ENCODE peak calls at places on chromosomes 1 and 21, in seven cellular contexts. G is activated T-cell treated with anti-CD3 and anti-CD28 coated beads for 1 hour; S is ovary; R is effector CD8-positive, alpha-beta T cell; T is HCT116; W is lung; P is foreskin fibroblast. A is an unnamed sample.

GRCh38 chr1:117017648-117018047 is 16.1 kb downstream of the CD101 start:
- DNase-seq in R (no peak), S (no peak), G (no peak), W (no peak), T (no peak), P (no peak), A (no peak)

GRCh38 chr1:8303876-8304275 is 14.0 kb upstream of the SLC45A1 start:
- DNase-seq in P (no peak), G (no peak), S (no peak), W (no peak), T (no peak), R (no peak), A (no peak)

GRCh38 chr1:36966242-36966641 is 68.1 kb downstream of the GRIK3 start:
- DNase-seq in W (no peak), R (no peak), S (no peak), P (peak; percentile 1), G (no peak), T (no peak), A (no peak)

GRCh38 chr1:207034998-207035397 is 2.4 kb upstream of the C1orf116 start:
- DNase-seq in P (peak; percentile 68), G (no peak), S (no peak), W (no peak), T (no peak), R (no peak), A (no peak)

GRCh38 chr1:165369255-165369848 is 12.8 kb upstream of the LMX1A start:
- DNase-seq in W (peak; percentile 49), P (no peak), T (peak; percentile 32), G (peak; percentile 46), R (peak; percentile 29), S (peak; percentile 54), A (peak; percentile 37)

GRCh38 chr1:61083799-61084385 is 1.5 kb downstream of the NFIA start:
- DNase-seq in G (no peak), T (no peak), R (no peak), W (no peak), P (no peak), S (no peak), A (no peak)

GRCh38 chr1:117365350-117366280 is 1.6 kb upstream of the MAN1A2 start:
- DNase-seq in P (peak; percentile 51), R (no peak), G (no peak), T (no peak), S (peak; percentile 34), W (no peak), A (no peak)

GRCh38 chr21:27570306-27570868 is 603.5 kb upstream of the ADAMTS5 start:
- DNase-seq in T (no peak), W (peak; percentile 39), S (peak; percentile 57), G (no peak), P (peak; percentile 95), R (no peak), A (no peak)

GRCh38 chr1:147246910-147247655 is 4.6 kb downstream of the CHD1L start:
- DNase-seq in G (no peak), R (no peak), T (no peak), P (no peak), S (no peak), W (no peak), A (no peak)

GRCh38 chr1:87501738-87502137 is 173.1 kb downstream of the LMO4 start:
- DNase-seq in G (no peak), T (peak; percentile 3), W (no peak), R (no peak), S (no peak), P (no peak), A (no peak)

GRCh38 chr1:99613716-99614115 is 32.2 kb upstream of the PALMD start:
- DNase-seq in G (no peak), R (no peak), T (no peak), W (no peak), P (no peak), S (no peak), A (no peak)

GRCh38 chr1:229341811-229342304 is 989 bp downstream of the CCSAP start:
- DNase-seq in W (no peak), G (no peak), P (no peak), S (no peak), R (no peak), T (no peak), A (no peak)

GRCh38 chr1:87820667-87821066 is 492.0 kb downstream of the LMO4 start:
- DNase-seq in T (no peak), P (no peak), W (no peak), S (no peak), G (no peak), R (no peak), A (no peak)

GRCh38 chr1:200916681-200917080 is 22.0 kb downstream of the INAVA start:
- DNase-seq in T (no peak), S (no peak), W (no peak), R (no peak), G (no peak), P (no peak), A (no peak)

GRCh38 chr1:96313216-96313615 is 408.4 kb upstream of the PTBP2 start:
- DNase-seq in S (no peak), R (no peak), W (no peak), T (no peak), G (no peak), P (peak; percentile 53), A (no peak)

GRCh38 chr1:170221031-170221430 is 75.3 kb downstream of the NTMT2 start:
- DNase-seq in R (no peak), G (no peak), T (no peak), W (no peak), P (no peak), S (no peak), A (no peak)